ENCODE peak calls at places on chromosomes 7 and 10, in seven cellular contexts. P is testis, J is spleen, M is breast epithelium, I is bronchial epithelial cell, V is pancreas, E is cardiac muscle cell. U is an unnamed sample. For H3K36me3, the result is how much of the 10 kb centered on the place peaks cover.

GRCh38 chr7:69967152-69967591 is 368.9 kb downstream of the AUTS2 start:
- DNase-seq in P (peak), J (no peak), M (no peak), I (no peak), V (no peak), E (peak), U (no peak)

GRCh38 chr7:2516194-2516555 is 3.4 kb upstream of the LFNG start:
- DNase-seq in P (no peak), J (no peak), M (no peak), I (no peak), V (no peak), E (no peak), U (peak)

GRCh38 chr10:74083304-74083703 is 67.3 kb downstream of the AP3M1 start:
- DNase-seq in P (no peak), J (no peak), M (no peak), I (no peak), V (no peak), E (no peak), U (peak)

GRCh38 chr7:28705350-28705749 is 252.8 kb downstream of the TRIL start:
- DNase-seq in P (no peak), J (no peak), M (no peak), I (no peak), V (no peak), E (no peak), U (no peak)

GRCh38 chr7:140841316-140841715 is 83.4 kb downstream of the BRAF start:
- DNase-seq in P (no peak), J (no peak), M (no peak), I (no peak), V (no peak), E (no peak), U (no peak)

GRCh38 chr10:10785627-10786333 is 231.9 kb upstream of the CELF2 start:
- DNase-seq in P (no peak), J (no peak), M (no peak), I (peak), V (no peak), E (no peak), U (peak)

GRCh38 chr7:139294241-139294640 is 46.9 kb upstream of the FMC1 start:
- DNase-seq in P (no peak), J (no peak), M (no peak), I (no peak), V (no peak), E (no peak), U (no peak)

GRCh38 chr10:123665371-123666286 is 526 bp upstream of the GPR26 start:
- DNase-seq in P (no peak), J (no peak), M (no peak), I (no peak), V (no peak), E (no peak), U (no peak)

GRCh38 chr7:131524699-131525098 is 31.7 kb downstream of the PODXL start:
- DNase-seq in P (no peak), J (no peak), M (no peak), I (no peak), V (no peak), E (no peak), U (no peak)

GRCh38 chr7:123622660-123623386 is 21.2 kb downstream of the ASB15 start:
- DNase-seq in P (no peak), J (no peak), M (no peak), I (peak), V (no peak), E (peak), U (no peak)

GRCh38 chr7:118436663-118437062 is 212.2 kb downstream of the ANKRD7 start:
- DNase-seq in P (no peak), J (no peak), M (no peak), I (no peak), V (no peak), E (no peak), U (no peak)

GRCh38 chr10:47095211-47095610 is 184.0 kb downstream of the PTPN20 start:
- DNase-seq in P (no peak), J (no peak), M (no peak), I (no peak), V (no peak), E (no peak), U (no peak)

GRCh38 chr10:121418126-121418777 is 180.0 kb downstream of the FGFR2 start:
- DNase-seq in P (no peak), J (no peak), M (no peak), I (peak), V (no peak), E (no peak), U (peak)

GRCh38 chr10:107492389-107492788 is 327.9 kb upstream of the SORCS1 start:
- DNase-seq in P (no peak), J (no peak), M (no peak), I (no peak), V (no peak), E (no peak), U (no peak)

GRCh38 chr7:77368974-77369373 is 47.2 kb downstream of the GSAP start:
- DNase-seq in P (no peak), J (no peak), M (no peak), I (peak), V (no peak), E (peak), U (no peak)

GRCh38 chr7:153641202-153641601 is 411.0 kb upstream of the DPP6 start:
- DNase-seq in P (no peak), J (no peak), M (no peak), I (no peak), V (no peak), E (no peak), U (no peak)

GRCh38 chr10:6022693-6023092 is 39.5 kb downstream of the IL2RA start:
- DNase-seq in P (no peak), J (no peak), M (no peak), I (no peak), V (no peak), E (no peak), U (peak)

GRCh38 chr10:25896421-25896820 is 37.6 kb upstream of the MYO3A start:
- DNase-seq in P (no peak), J (no peak), M (no peak), I (no peak), V (no peak), E (no peak), U (no peak)

GRCh38 chr10:4648968-4649367 is 177.0 kb upstream of the AKR1E2 start:
- DNase-seq in P (no peak), J (no peak), M (no peak), I (no peak), V (no peak), E (no peak), U (no peak)

GRCh38 chr7:76303829-76304505 is 1.5 kb downstream of the HSPB1 start:
- DNase-seq in P (no peak), J (no peak), M (no peak), I (peak), V (no peak), E (no peak), U (peak)

DNA sequence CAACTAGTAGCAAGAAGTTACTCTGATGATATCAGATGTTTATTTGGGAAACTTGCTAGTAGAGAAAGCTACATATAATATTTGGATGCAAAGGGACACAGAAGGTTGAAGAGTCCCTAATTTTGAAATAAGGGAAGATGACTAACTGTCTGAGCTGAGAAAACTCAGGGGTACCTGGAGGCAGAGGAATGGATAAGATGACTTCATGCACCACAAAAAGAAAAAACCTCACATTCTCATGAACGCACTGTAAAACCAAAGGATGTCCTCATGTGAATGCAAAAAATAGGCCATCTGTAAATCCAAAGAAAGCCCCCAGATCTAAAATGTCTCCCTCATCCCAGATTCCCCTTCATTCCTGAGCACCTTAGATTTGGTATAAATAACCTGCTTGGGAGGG is 29.3 kb downstream of the PRSS2 start:
- DNase-seq in P (no peak), J (no peak), M (no peak), I (no peak), V (no peak), E (no peak), U (no peak)
- H3K36me3 ChIP-seq in P (under half), J (under half), M (under half), I (under half), V (under half), E (under half), U (under half)

GRCh38 chr10:97567891-97568290 is 4.7 kb upstream of the ANKRD2 start:
- DNase-seq in P (no peak), J (peak), M (no peak), I (no peak), V (peak), E (no peak), U (no peak)
- H3K36me3 ChIP-seq in P (under half), J (under half), M (under half), I (under half), V (under half), E (under half), U (under half)

GRCh38 chr7:99389772-99390171 is 15.2 kb downstream of the ARPC1B start:
- DNase-seq in P (no peak), J (no peak), M (no peak), I (no peak), V (no peak), E (no peak), U (no peak)
- H3K36me3 ChIP-seq in P (under half), J (half or more), M (under half), I (under half), V (under half), E (under half), U (under half)

GRCh38 chr7:128747327-128748079 is 8.3 kb downstream of the CALU start:
- DNase-seq in P (no peak), J (no peak), M (no peak), I (no peak), V (no peak), E (no peak), U (peak)

GRCh38 chr7:128744366-128744905 is 5.3 kb downstream of the CALU start:
- DNase-seq in P (no peak), J (no peak), M (no peak), I (no peak), V (no peak), E (no peak), U (no peak)

GRCh38 chr7:128743112-128743772 is 4.1 kb downstream of the CALU start:
- DNase-seq in P (no peak), J (no peak), M (no peak), I (no peak), V (no peak), E (no peak), U (peak)

GRCh38 chr7:128742206-128742605 is 3.0 kb downstream of the CALU start:
- DNase-seq in P (no peak), J (no peak), M (no peak), I (peak), V (no peak), E (no peak), U (peak)

GRCh38 chr7:128745706-128746105 is 6.5 kb downstream of the CALU start:
- DNase-seq in P (no peak), J (no peak), M (no peak), I (no peak), V (no peak), E (no peak), U (no peak)
- H3K36me3 ChIP-seq in P (under half), J (under half), M (under half), I (under half), V (under half), E (under half), U (under half)